ENCODE peak calls at places on chromosomes 4 and X, in seven cellular contexts. O, P, F, Q, L, S and B are unnamed samples.

GRCh38 chrX:64975491-64975890 is 759 bp downstream of the ZC4H2 start:
- DNase-seq in P (no peak), L (peak), Q (peak), F (peak), S (peak), O (peak), B (no peak)

GRCh38 chr4:18844726-18845125 is 823.2 kb upstream of the LCORL start:
- DNase-seq in L (no peak), S (peak), O (no peak), P (no peak), F (no peak), Q (no peak), B (no peak)

GRCh38 chrX:77938083-77938482 is 27.6 kb downstream of the ATP7A start:
- DNase-seq in F (no peak), L (no peak), O (no peak), S (no peak), Q (no peak), P (no peak), B (no peak)

GRCh38 chrX:72002886-72003285 is 92.2 kb downstream of the NHSL2 start:
- DNase-seq in O (no peak), L (peak), Q (peak), S (peak), P (no peak), F (no peak), B (no peak)

GRCh38 chrX:26783512-26784225 is 567.7 kb downstream of the MAGEB5 start:
- DNase-seq in F (no peak), L (peak), P (no peak), O (no peak), Q (peak), S (no peak), B (no peak)

GRCh38 chr4:175419120-175419774 is 392.8 kb downstream of the GPM6A start:
- DNase-seq in S (peak), Q (peak), P (no peak), F (no peak), O (no peak), L (no peak), B (no peak)

GRCh38 chrX:73447311-73447794 is 500 bp downstream of the CDX4 start:
- DNase-seq in L (peak), S (no peak), F (no peak), Q (no peak), O (no peak), P (no peak), B (no peak)

GRCh38 chr4:3369781-3370660 is 71.7 kb upstream of the HGFAC start:
- DNase-seq in P (no peak), F (peak), L (peak), Q (peak), S (peak), O (no peak), B (no peak)

GRCh38 chrX:1589356-1590130 is 1.9 kb upstream of the AKAP17A start:
- DNase-seq in S (no peak), O (no peak), L (no peak), Q (no peak), F (no peak), P (no peak), B (no peak)

GRCh38 chr4:154989511-154989910 is 208.4 kb downstream of the RBM46 start:
- DNase-seq in O (no peak), F (no peak), L (no peak), P (no peak), Q (peak), S (no peak), B (no peak)

GRCh38 chr4:156779774-156780173 is 191.8 kb downstream of the PDGFC start:
- DNase-seq in L (no peak), O (no peak), Q (peak), S (peak), P (no peak), F (no peak), B (peak)

GRCh38 chr4:115671581-115671980 is 558.2 kb upstream of the NDST4 start:
- DNase-seq in O (no peak), S (no peak), Q (no peak), P (no peak), F (no peak), L (no peak), B (no peak)

GRCh38 chr4:148447672-148448071 is 5.5 kb upstream of the NR3C2 start:
- DNase-seq in O (no peak), F (no peak), Q (peak), L (no peak), S (no peak), P (no peak), B (no peak)

GRCh38 chrX:10685923-10686595 is 65.7 kb upstream of the MID1 start:
- DNase-seq in F (no peak), L (no peak), Q (peak), S (no peak), P (no peak), O (no peak), B (no peak)

GRCh38 chr4:105461221-105462041 is 12.4 kb downstream of the PPA2 start:
- DNase-seq in Q (no peak), F (no peak), P (no peak), L (no peak), O (no peak), S (peak), B (no peak)

GRCh38 chr4:102663073-102663472 is 97.7 kb downstream of the MANBA start:
- DNase-seq in P (no peak), L (no peak), F (no peak), O (no peak), S (peak), Q (peak), B (no peak)

GRCh38 chrX:23008431-23009099 is 8.8 kb downstream of the DDX53 start:
- DNase-seq in O (no peak), F (no peak), S (peak), L (no peak), Q (peak), P (no peak), B (no peak)

GRCh38 chr4:7328913-7329638 is 105.7 kb downstream of the PSAPL1 start:
- DNase-seq in Q (peak), F (peak), P (no peak), S (peak), O (no peak), L (no peak), B (no peak)

GRCh38 chr4:153294631-153295030 is 49.9 kb upstream of the MND1 start:
- DNase-seq in S (peak), L (no peak), F (no peak), O (no peak), P (no peak), Q (peak), B (no peak)

GRCh38 chrX:132488092-132488749 is 617 bp downstream of the MBNL3 start:
- DNase-seq in P (no peak), O (peak), F (peak), L (no peak), Q (peak), S (peak), B (no peak)

GRCh38 chr4:11293866-11294265 is 134.8 kb downstream of the HS3ST1 start:
- DNase-seq in O (no peak), F (no peak), P (no peak), L (no peak), Q (no peak), S (peak), B (no peak)

GRCh38 chr4:158253350-158253980 is 43.2 kb downstream of the TMEM144 start:
- DNase-seq in Q (peak), F (no peak), P (no peak), L (no peak), O (peak), S (peak), B (no peak)

GRCh38 chr4:600850-601515 is 24.4 kb upstream of the PDE6B start:
- DNase-seq in P (no peak), F (no peak), O (no peak), L (no peak), Q (peak), S (no peak), B (no peak)

GRCh38 chr4:86653237-86653865 is 59.2 kb downstream of the PTPN13 start:
- DNase-seq in S (no peak), Q (no peak), F (no peak), L (no peak), P (no peak), O (peak), B (no peak)

GRCh38 chrX:54357414-54358377 is at the start of gene WNK3:
- DNase-seq in O (peak), S (peak), L (peak), P (peak), F (peak), Q (peak), B (peak)

GRCh38 chr4:28772066-28772465 is 1911.4 kb downstream of the STIM2 start:
- DNase-seq in Q (peak), O (no peak), L (no peak), S (peak), F (no peak), P (no peak), B (no peak)

GRCh38 chrX:50712777-50713176 is 101.2 kb downstream of the SHROOM4 start:
- DNase-seq in S (no peak), O (no peak), Q (no peak), L (no peak), F (no peak), P (no peak), B (no peak)

GRCh38 chrX:110866421-110866820 is 70.8 kb upstream of the CHRDL1 start:
- DNase-seq in F (no peak), O (no peak), S (no peak), Q (no peak), L (no peak), P (no peak), B (no peak)

GRCh38 chr4:101953949-101954348 is 163.4 kb downstream of the BANK1 start:
- DNase-seq in P (no peak), Q (peak), F (no peak), O (no peak), S (peak), L (peak), B (peak)

GRCh38 chr4:178577933-178578332 is 1135.7 kb upstream of the AGA start:
- DNase-seq in P (no peak), F (no peak), S (no peak), O (no peak), L (no peak), Q (no peak), B (no peak)

GRCh38 chr4:16598241-16599224 is 299.9 kb downstream of the LDB2 start:
- DNase-seq in S (peak), L (no peak), P (no peak), Q (peak), F (no peak), O (no peak), B (no peak)

GRCh38 chr4:187380181-187380581 is 615.4 kb upstream of the ZFP42 start:
- DNase-seq in O (peak), S (no peak), Q (peak), L (peak), F (no peak), P (no peak), B (no peak)

GRCh38 chr4:170391066-170391754 is 301.5 kb upstream of the AADAT start:
- DNase-seq in S (peak), F (no peak), O (no peak), L (no peak), P (no peak), Q (peak), B (no peak)

GRCh38 chr4:8221476-8221875 is 22.4 kb downstream of the SH3TC1 start:
- DNase-seq in S (peak), Q (peak), P (no peak), F (no peak), O (no peak), L (no peak), B (no peak)

GRCh38 chrX:23503835-23504539 is 163.3 kb upstream of the PRDX4 start:
- DNase-seq in Q (peak), P (peak), S (peak), F (peak), L (peak), O (peak), B (peak)

GRCh38 chr4:121462660-121463261 is 81.9 kb upstream of the QRFPR start:
- DNase-seq in Q (peak), P (no peak), O (peak), L (peak), F (no peak), S (peak), B (no peak)

GRCh38 chr4:74794341-74794801 is at the start of gene BTC:
- DNase-seq in S (no peak), Q (peak), F (peak), P (no peak), O (peak), L (peak), B (peak)
- H3K27ac ChIP-seq in S (no peak), Q (no peak), F (no peak), P (peak), O (peak), L (no peak), B (no peak)

GRCh38 chr4:38160487-38161207 is 200.4 kb downstream of the PTTG2 start:
- DNase-seq in F (no peak), S (peak), L (no peak), Q (peak), P (no peak), O (peak), B (peak)
- H3K27ac ChIP-seq in F (no peak), S (peak), L (no peak), Q (peak), P (peak), O (peak), B (peak)

GRCh38 chr4:58209576-58209975 is 1099.4 kb upstream of the IGFBP7 start:
- DNase-seq in O (no peak), Q (no peak), F (no peak), S (no peak), P (no peak), L (no peak), B (no peak)

GRCh38 chr4:58216461-58216860 is 1106.3 kb upstream of the IGFBP7 start:
- DNase-seq in S (no peak), F (no peak), L (no peak), P (no peak), Q (no peak), O (no peak), B (no peak)

DNA sequence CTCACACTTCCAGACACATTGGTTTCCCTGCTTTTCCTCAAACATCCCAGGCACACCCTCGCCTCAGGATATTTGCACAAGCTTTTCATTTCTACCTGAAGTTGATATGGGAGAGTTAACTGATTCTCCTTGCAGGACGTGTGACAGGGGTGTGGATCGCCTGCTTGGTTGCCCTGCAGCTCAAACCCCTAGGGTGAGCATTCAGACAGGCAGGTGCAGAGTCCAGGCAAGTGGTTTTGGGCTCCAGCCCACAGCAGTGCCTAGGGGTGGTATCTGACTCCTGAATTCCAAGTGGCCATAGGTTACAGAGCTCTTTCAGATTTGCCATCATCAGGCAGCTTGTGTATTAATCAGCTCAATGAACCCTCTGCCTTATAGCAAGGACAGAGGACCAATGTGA is 1104.2 kb upstream of the IGFBP7 start:
- DNase-seq in P (no peak), O (no peak), S (no peak), Q (no peak), F (no peak), L (peak), B (no peak)
- H3K27ac ChIP-seq in P (no peak), O (no peak), S (no peak), Q (no peak), F (no peak), L (no peak), B (no peak)

GRCh38 chr4:113637363-113637762 is 124.2 kb downstream of the CAMK2D start:
- DNase-seq in L (no peak), P (no peak), Q (peak), F (no peak), O (no peak), S (peak), B (no peak)
- H3K27ac ChIP-seq in L (no peak), P (no peak), Q (no peak), F (peak), O (no peak), S (peak), B (no peak)

GRCh38 chr4:140096921-140097320 is 57.1 kb downstream of the MAML3 start:
- DNase-seq in O (no peak), P (no peak), F (no peak), S (no peak), Q (no peak), L (no peak), B (no peak)

GRCh38 chr4:140096483-140096861 is 57.5 kb downstream of the MAML3 start:
- DNase-seq in L (no peak), S (no peak), F (no peak), Q (no peak), O (no peak), P (no peak), B (no peak)

GRCh38 chr4:140095694-140096482 is 58.1 kb downstream of the MAML3 start:
- DNase-seq in Q (peak), L (no peak), F (peak), P (no peak), S (peak), O (peak), B (no peak)

GRCh38 chr4:140092094-140092820 is 61.7 kb downstream of the MAML3 start:
- DNase-seq in O (peak), F (peak), Q (peak), P (peak), L (peak), S (no peak), B (no peak)

DNA sequence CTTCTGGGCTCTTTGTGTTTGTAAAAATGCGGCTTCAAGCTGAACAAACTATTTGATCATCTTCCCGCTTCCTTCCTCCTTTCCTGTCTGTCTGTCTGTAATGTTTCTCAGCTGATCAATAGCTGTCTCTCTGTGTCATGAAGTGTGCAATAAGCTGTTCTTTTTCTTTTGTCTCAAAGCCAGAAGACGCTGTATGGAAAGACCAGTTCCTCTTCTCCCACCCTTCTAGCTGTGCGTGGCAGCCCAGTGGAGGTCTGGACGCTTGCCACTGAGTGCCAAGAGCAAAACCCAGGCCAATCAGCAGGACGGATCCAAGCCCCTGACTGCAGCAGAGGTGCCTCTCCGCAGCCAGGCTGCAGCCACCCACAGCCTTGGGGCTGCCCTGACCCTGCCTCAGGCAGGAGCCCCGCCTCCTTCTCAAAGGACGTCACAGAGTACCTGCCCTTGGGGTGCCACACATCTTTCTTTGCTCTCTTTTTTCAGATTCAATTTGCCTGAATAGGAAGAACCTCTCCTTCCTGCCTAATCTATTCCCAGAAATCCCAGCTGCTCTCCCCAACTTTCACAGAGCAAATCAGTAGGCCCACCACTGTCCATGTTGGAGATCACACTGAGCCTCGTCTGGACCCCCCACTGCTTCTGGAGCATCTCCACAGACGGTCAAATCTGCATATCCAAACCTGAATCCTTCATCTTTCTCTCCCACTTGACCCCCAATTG is 59.1 kb downstream of the MAML3 start:
- DNase-seq in Q (no peak), L (peak), P (peak), F (peak), S (peak), O (peak), B (no peak)
- H3K27ac ChIP-seq in Q (no peak), L (no peak), P (peak), F (peak), S (peak), O (peak), B (peak)